ENCODE peak calls at places on chromosome 13, in six cellular contexts. C, J, T, K, Y and B are unnamed samples.

GRCh38 chr13:44853641-44854040 is 135.6 kb downstream of the NUFIP1 start:
- DNase-seq in C (no peak), J (no peak), T (no peak), K (no peak), Y (no peak), B (no peak)

GRCh38 chr13:28716511-28716910 is 2.3 kb downstream of the SLC46A3 start:
- DNase-seq in C (no peak), J (no peak), T (no peak), K (peak), Y (no peak), B (no peak)

GRCh38 chr13:94656766-94657165 is 55.1 kb downstream of the GPR180 start:
- DNase-seq in C (no peak), J (no peak), T (no peak), K (peak), Y (no peak), B (no peak)

GRCh38 chr13:81304121-81304659 is 963.3 kb upstream of the SPRY2 start:
- DNase-seq in C (no peak), J (no peak), T (no peak), K (no peak), Y (no peak), B (no peak)

GRCh38 chr13:113646921-113647340 is 11.1 kb downstream of the ATP4B start:
- DNase-seq in C (no peak), J (no peak), T (no peak), K (no peak), Y (no peak), B (no peak)

GRCh38 chr13:27607125-27607524 is 13.2 kb downstream of the LNX2 start:
- DNase-seq in C (no peak), J (no peak), T (no peak), K (peak), Y (no peak), B (no peak)

GRCh38 chr13:77800219-77800618 is 102.7 kb downstream of the SLAIN1 start:
- DNase-seq in C (no peak), J (no peak), T (no peak), K (no peak), Y (no peak), B (no peak)

GRCh38 chr13:21218351-21219043 is 42.0 kb downstream of the MRPL57 start:
- DNase-seq in C (no peak), J (peak), T (no peak), K (no peak), Y (no peak), B (no peak)

GRCh38 chr13:110230661-110231347 is 76.2 kb downstream of the COL4A1 start:
- DNase-seq in C (no peak), J (no peak), T (no peak), K (no peak), Y (no peak), B (no peak)

GRCh38 chr13:113489549-113490495 is 689 bp downstream of the DCUN1D2 start:
- DNase-seq in C (peak), J (peak), T (no peak), K (peak), Y (no peak), B (peak)

GRCh38 chr13:67023088-67023893 is 206.8 kb downstream of the PCDH9 start:
- DNase-seq in C (no peak), J (peak), T (peak), K (peak), Y (no peak), B (no peak)

GRCh38 chr13:90776349-90776748 is 571.1 kb upstream of the MIR17HG start:
- DNase-seq in C (no peak), J (no peak), T (no peak), K (no peak), Y (no peak), B (no peak)

GRCh38 chr13:75830842-75831241 is 194.7 kb downstream of the LMO7 start:
- DNase-seq in C (no peak), J (no peak), T (no peak), K (peak), Y (no peak), B (no peak)

GRCh38 chr13:34347784-34348573 is 530.0 kb downstream of the RFC3 start:
- DNase-seq in C (no peak), J (no peak), T (no peak), K (no peak), Y (no peak), B (no peak)

GRCh38 chr13:113579686-113580085 is 4.9 kb upstream of the TFDP1 start:
- DNase-seq in C (no peak), J (no peak), T (no peak), K (no peak), Y (no peak), B (no peak)

GRCh38 chr13:34369925-34370324 is 552.0 kb downstream of the RFC3 start:
- DNase-seq in C (no peak), J (no peak), T (no peak), K (peak), Y (no peak), B (no peak)

GRCh38 chr13:69319659-69320058 is 788.0 kb upstream of the ATXN8OS start:
- DNase-seq in C (no peak), J (no peak), T (no peak), K (no peak), Y (no peak), B (no peak)

GRCh38 chr13:22064854-22065646 is 394.2 kb downstream of the FGF9 start:
- DNase-seq in C (no peak), J (no peak), T (no peak), K (no peak), Y (no peak), B (no peak)

GRCh38 chr13:36981156-36981743 is 17.9 kb downstream of the ALG5 start:
- DNase-seq in C (no peak), J (no peak), T (no peak), K (peak), Y (no peak), B (peak)

GRCh38 chr13:109166807-109167206 is 537.4 kb downstream of the MYO16 start:
- DNase-seq in C (no peak), J (no peak), T (no peak), K (no peak), Y (no peak), B (no peak)

GRCh38 chr13:99416411-99417121 is 84.7 kb upstream of the TM9SF2 start:
- DNase-seq in C (no peak), J (no peak), T (no peak), K (no peak), Y (no peak), B (no peak)

GRCh38 chr13:24541127-24541475 is 28.5 kb upstream of the PARP4 start:
- DNase-seq in C (no peak), J (no peak), T (no peak), K (no peak), Y (no peak), B (no peak)

GRCh38 chr13:114011226-114011625 is 37.4 kb upstream of the C13orf46 start:
- DNase-seq in C (no peak), J (no peak), T (no peak), K (no peak), Y (no peak), B (no peak)

GRCh38 chr13:85970727-85971126 is 171.5 kb upstream of the SLITRK6 start:
- DNase-seq in C (no peak), J (no peak), T (no peak), K (no peak), Y (no peak), B (no peak)

GRCh38 chr13:92074658-92075057 is 676.2 kb downstream of the GPC5 start:
- DNase-seq in C (no peak), J (peak), T (peak), K (no peak), Y (no peak), B (peak)

GRCh38 chr13:36154567-36155231 is 23.5 kb upstream of the DCLK1 start:
- DNase-seq in C (no peak), J (no peak), T (peak), K (no peak), Y (no peak), B (peak)

GRCh38 chr13:106650690-106651205 is 82.8 kb upstream of the ARGLU1 start:
- DNase-seq in C (no peak), J (no peak), T (no peak), K (no peak), Y (no peak), B (no peak)

GRCh38 chr13:21330126-21330861 is 128.8 kb downstream of the ZDHHC20 start:
- DNase-seq in C (no peak), J (no peak), T (no peak), K (no peak), Y (no peak), B (no peak)

GRCh38 chr13:20938302-20938701 is 35.8 kb upstream of the XPO4 start:
- DNase-seq in C (no peak), J (no peak), T (peak), K (no peak), Y (no peak), B (no peak)

GRCh38 chr13:110138009-110138699 is 168.8 kb downstream of the COL4A1 start:
- DNase-seq in C (peak), J (peak), T (peak), K (peak), Y (peak), B (peak)

GRCh38 chr13:109870281-109871017 is 84.1 kb upstream of the IRS2 start:
- DNase-seq in C (no peak), J (no peak), T (no peak), K (no peak), Y (no peak), B (no peak)